ENCODE peak calls at places on chromosomes 13 and 19, in seven cellular contexts. N is CD8-positive, alpha-beta T cell; J is thoracic aorta; V is naive thymus-derived CD4-positive, alpha-beta T cell; P is heart left ventricle; C is psoas muscle; G is GM23248. A is an unnamed sample.

GRCh38 chr13:34037636-34038325 is 219.8 kb downstream of the RFC3 start:
- DNase-seq in N (no peak), J (no peak), V (no peak), P (no peak), C (no peak), G (peak; percentile 36), A (no peak)

GRCh38 chr13:27264181-27264580 is 6.4 kb upstream of the RASL11A start:
- DNase-seq in N (no peak), J (no peak), V (no peak), P (no peak), C (no peak), G (peak; percentile 90), A (no peak)

GRCh38 chr19:22332924-22333323 is 46.7 kb downstream of the ZNF729 start:
- DNase-seq in N (no peak), J (no peak), V (no peak), P (no peak), C (no peak), G (peak; percentile 9), A (no peak)

GRCh38 chr19:28960986-28961705 is 251.8 kb downstream of the UQCRFS1 start:
- DNase-seq in N (no peak), J (no peak), V (no peak), P (no peak), C (no peak), G (peak; percentile 89), A (peak; percentile 57)

GRCh38 chr19:1163283-1163933 is 10.7 kb downstream of the SBNO2 start:
- DNase-seq in N (no peak), J (no peak), V (no peak), P (no peak), C (peak; percentile 42), G (no peak), A (no peak)

GRCh38 chr13:113066142-113066455 is 39.5 kb upstream of the F7 start:
- DNase-seq in N (no peak), J (no peak), V (no peak), P (no peak), C (no peak), G (no peak), A (no peak)

GRCh38 chr19:29690842-29691241 is 24.2 kb downstream of the C19orf12 start:
- DNase-seq in N (peak; percentile 42), J (no peak), V (peak; percentile 65), P (no peak), C (no peak), G (peak; percentile 65), A (peak; percentile 30)

GRCh38 chr13:49494645-49495044 is 1.1 kb upstream of the PHF11 start:
- DNase-seq in N (no peak), J (no peak), V (no peak), P (no peak), C (no peak), G (no peak), A (no peak)

GRCh38 chr13:94550030-94550738 is 45.8 kb downstream of the TGDS start:
- DNase-seq in N (no peak), J (no peak), V (no peak), P (no peak), C (no peak), G (peak; percentile 80), A (no peak)

GRCh38 chr13:112892759-112893569 is 76.0 kb upstream of the MCF2L start:
- DNase-seq in N (no peak), J (no peak), V (no peak), P (no peak), C (no peak), G (no peak), A (no peak)

GRCh38 chr13:98445340-98446233 is 131.3 kb downstream of the STK24 start:
- DNase-seq in N (peak; percentile 70), J (no peak), V (peak; percentile 80), P (peak; percentile 67), C (peak; percentile 68), G (peak; percentile 79), A (peak; percentile 61)

GRCh38 chr19:50020481-50020880 is 4.7 kb downstream of the VRK3 start:
- DNase-seq in N (no peak), J (no peak), V (no peak), P (no peak), C (no peak), G (no peak), A (no peak)

GRCh38 chr13:113559061-113559460 is 25.5 kb upstream of the TFDP1 start:
- DNase-seq in N (no peak), J (no peak), V (no peak), P (no peak), C (no peak), G (no peak), A (no peak)

GRCh38 chr19:20359933-20360720 is 193.1 kb downstream of the ZNF486 start:
- DNase-seq in N (no peak), J (no peak), V (no peak), P (no peak), C (no peak), G (no peak), A (no peak)

GRCh38 chr13:33109801-33110200 is 93.6 kb downstream of the KL start:
- DNase-seq in N (no peak), J (no peak), V (no peak), P (no peak), C (no peak), G (peak; percentile 29), A (no peak)

GRCh38 chr13:57314897-57315520 is 148.0 kb downstream of the PRR20E start:
- DNase-seq in N (no peak), J (no peak), V (no peak), P (no peak), C (no peak), G (no peak), A (no peak)

GRCh38 chr19:56740478-56740877 is 68.9 kb upstream of the ZNF835 start:
- DNase-seq in N (no peak), J (no peak), V (no peak), P (no peak), C (no peak), G (no peak), A (no peak)

GRCh38 chr13:29935309-29935981 is 85.0 kb upstream of the UBL3 start:
- DNase-seq in N (peak; percentile 63), J (no peak), V (peak; percentile 77), P (peak; percentile 30), C (no peak), G (no peak), A (no peak)

GRCh38 chr19:49328741-49329140 is 3.8 kb upstream of the SLC6A16 start:
- DNase-seq in N (no peak), J (no peak), V (no peak), P (no peak), C (no peak), G (no peak), A (no peak)

GRCh38 chr19:55642153-55643002 is 1.1 kb upstream of the ZNF581 start:
- DNase-seq in N (peak; percentile 14), J (no peak), V (no peak), P (no peak), C (no peak), G (peak; percentile 63), A (peak; percentile 35)

GRCh38 chr13:80040219-80040976 is 300.5 kb downstream of the SPRY2 start:
- DNase-seq in N (no peak), J (no peak), V (no peak), P (no peak), C (no peak), G (peak; percentile 97), A (peak; percentile 62)

GRCh38 chr13:98542568-98543379 is 34.1 kb downstream of the STK24 start:
- DNase-seq in N (no peak), J (no peak), V (no peak), P (no peak), C (no peak), G (peak; percentile 35), A (no peak)

GRCh38 chr19:38695319-38695683 is 47.9 kb downstream of the ACTN4 start:
- DNase-seq in N (no peak), J (no peak), V (no peak), P (peak; percentile 29), C (no peak), G (no peak), A (no peak)

GRCh38 chr13:26300140-26300539 is 46.2 kb downstream of the CDK8 start:
- DNase-seq in N (no peak), J (no peak), V (no peak), P (no peak), C (no peak), G (peak; percentile 92), A (peak; percentile 74)

GRCh38 chr19:32675720-32676185 is at the start of gene RGS9BP:
- DNase-seq in N (peak; percentile 51), J (peak; percentile 36), V (peak; percentile 69), P (peak; percentile 88), C (peak; percentile 89), G (peak; percentile 89), A (peak; percentile 86)

GRCh38 chr19:50943074-50943828 is 9.6 kb downstream of the KLK5 start:
- DNase-seq in N (no peak), J (no peak), V (no peak), P (no peak), C (no peak), G (no peak), A (peak; percentile 69)

GRCh38 chr19:15191982-15192381 is 8.8 kb downstream of the NOTCH3 start:
- DNase-seq in N (no peak), J (no peak), V (no peak), P (no peak), C (no peak), G (no peak), A (no peak)
- H3K36me3 ChIP-seq in N (no peaks in the 10 kb centered on the region), J (peaks cover 66% of the 10 kb centered on the region), V (no peaks in the 10 kb centered on the region), P (no peaks in the 10 kb centered on the region), C (no peaks in the 10 kb centered on the region), G (peaks cover 8% of the 10 kb centered on the region), A (no peaks in the 10 kb centered on the region)

GRCh38 chr19:4575978-4576933 is 16.8 kb upstream of the SEMA6B start:
- DNase-seq in N (peak; percentile 51), J (no peak), V (peak; percentile 75), P (peak; percentile 68), C (peak; percentile 70), G (peak; percentile 47), A (peak; percentile 54)
- H3K4me3 ChIP-seq in N (no peak overlapping the region), J (no peak overlapping the region), V (no peak overlapping the region), P (no peak overlapping the region), C (no peak overlapping the region), G (no peak overlapping the region), A (no peak overlapping the region)

GRCh38 chr13:44414771-44415170 is 41.1 kb downstream of the SERP2 start:
- DNase-seq in N (no peak), J (no peak), V (no peak), P (no peak), C (no peak), G (no peak), A (no peak)
- H3K9me3 ChIP-seq in N (no peaks in the 10 kb centered on the region), J (no peaks in the 10 kb centered on the region), V (no peaks in the 10 kb centered on the region), P (no peaks in the 10 kb centered on the region), C (no peaks in the 10 kb centered on the region), G (no peaks in the 10 kb centered on the region), A (no peaks in the 10 kb centered on the region)

GRCh38 chr19:19059018-19059836 is 4.6 kb upstream of the SLC25A42 start:
- DNase-seq in N (no peak), J (no peak), V (no peak), P (no peak), C (no peak), G (no peak), A (no peak)

GRCh38 chr19:19056636-19057275 is 7.0 kb upstream of the SLC25A42 start:
- DNase-seq in N (no peak), J (no peak), V (no peak), P (no peak), C (no peak), G (no peak), A (no peak)

GRCh38 chr19:19055701-19056100 is 8.1 kb upstream of the SLC25A42 start:
- DNase-seq in N (no peak), J (no peak), V (no peak), P (no peak), C (no peak), G (no peak), A (no peak)

GRCh38 chr19:19057720-19058119 is 6.1 kb upstream of the SLC25A42 start:
- DNase-seq in N (no peak), J (no peak), V (no peak), P (no peak), C (no peak), G (no peak), A (no peak)

GRCh38 chr19:19057317-19057716 is 6.5 kb upstream of the SLC25A42 start:
- DNase-seq in N (no peak), J (no peak), V (no peak), P (no peak), C (no peak), G (no peak), A (no peak)
- H3K36me3 ChIP-seq in N (peaks cover 27% of the 10 kb centered on the region), J (peaks cover 4% of the 10 kb centered on the region), V (no peaks in the 10 kb centered on the region), P (peaks cover 2% of the 10 kb centered on the region), C (peaks cover 50% of the 10 kb centered on the region), G (no peaks in the 10 kb centered on the region), A (peaks cover 87% of the 10 kb centered on the region)

A was measured in MG63.